ENCODE peak calls at places on chromosomes 2 and 18, in eight cellular contexts. U, V, O, Q, H, D, X and T are unnamed samples.

GRCh38 chr2:45433363-45433762 is 177.7 kb downstream of the SRBD1 start:
- DNase-seq in U (no peak), V (no peak), O (no peak), Q (no peak), H (no peak), D (no peak), X (no peak), T (no peak)

GRCh38 chr2:58289029-58289428 is 47.9 kb upstream of the FANCL start:
- DNase-seq in U (no peak), V (no peak), O (no peak), Q (no peak), H (no peak), D (no peak), X (no peak), T (no peak)

GRCh38 chr2:25700221-25700660 is 26.9 kb upstream of the DTNB start:
- DNase-seq in U (peak), V (no peak), O (no peak), Q (peak), H (peak), D (no peak), X (no peak), T (no peak)

GRCh38 chr18:77114564-77115391 is 17.8 kb downstream of the MBP start:
- DNase-seq in U (no peak), V (peak), O (peak), Q (no peak), H (no peak), D (peak), X (peak), T (peak)

GRCh38 chr2:177285892-177286715 is 21.6 kb upstream of the NFE2L2 start:
- DNase-seq in U (no peak), V (no peak), O (no peak), Q (no peak), H (no peak), D (no peak), X (no peak), T (no peak)

GRCh38 chr2:181552808-181553207 is 95.6 kb downstream of the ITGA4 start:
- DNase-seq in U (no peak), V (no peak), O (peak), Q (no peak), H (no peak), D (no peak), X (no peak), T (no peak)

GRCh38 chr2:88489181-88489580 is 36.7 kb upstream of the FOXI3 start:
- DNase-seq in U (no peak), V (no peak), O (no peak), Q (no peak), H (no peak), D (no peak), X (no peak), T (no peak)

GRCh38 chr2:32937602-32938450 is 8.9 kb upstream of the LTBP1 start:
- DNase-seq in U (no peak), V (no peak), O (no peak), Q (no peak), H (no peak), D (no peak), X (no peak), T (no peak)

GRCh38 chr18:2985628-2986027 is 27.3 kb downstream of the LPIN2 start:
- DNase-seq in U (no peak), V (no peak), O (no peak), Q (no peak), H (no peak), D (no peak), X (no peak), T (no peak)